ENCODE peak calls at places on chromosomes 2 and 18, in eight cellular contexts. One of them, this sample, is unnamed.

GRCh38 chr2:83342860-83343329 is 1116.2 kb downstream of the SUCLG1 start:
- DNase-seq in D341Med: no peak
- DNase-seq in foreskin melanocyte: no peak
- DNase-seq in osteocyte: no peak
- DNase-seq in NCI-H526: peak
- DNase-seq in epithelial cell of esophagus: no peak
- DNase-seq in mesenteric fat pad: no peak
- DNase-seq in fibroblast of mammary gland: no peak
- DNase-seq in this sample: no peak

GRCh38 chr2:85177031-85177824 is 44.0 kb downstream of the TCF7L1 start:
- DNase-seq in foreskin melanocyte: no peak
- DNase-seq in osteocyte: no peak
- DNase-seq in D341Med: no peak
- DNase-seq in NCI-H526: no peak
- DNase-seq in fibroblast of mammary gland: no peak
- DNase-seq in mesenteric fat pad: no peak
- DNase-seq in epithelial cell of esophagus: no peak
- DNase-seq in this sample: no peak

GRCh38 chr2:112726487-112727190 is 5.8 kb downstream of the NT5DC4 start:
- DNase-seq in osteocyte: peak
- DNase-seq in D341Med: peak
- DNase-seq in foreskin melanocyte: peak
- DNase-seq in NCI-H526: peak
- DNase-seq in epithelial cell of esophagus: peak
- DNase-seq in mesenteric fat pad: peak
- DNase-seq in fibroblast of mammary gland: peak
- DNase-seq in this sample: peak

GRCh38 chr2:101616411-101616810 is 81.1 kb upstream of the MAP4K4 start:
- DNase-seq in epithelial cell of esophagus: no peak
- DNase-seq in mesenteric fat pad: no peak
- DNase-seq in D341Med: no peak
- DNase-seq in osteocyte: no peak
- DNase-seq in NCI-H526: peak
- DNase-seq in fibroblast of mammary gland: no peak
- DNase-seq in foreskin melanocyte: peak
- DNase-seq in this sample: no peak

GRCh38 chr2:2010266-2010665 is 266.0 kb upstream of the PXDN start:
- DNase-seq in NCI-H526: no peak
- DNase-seq in osteocyte: no peak
- DNase-seq in fibroblast of mammary gland: no peak
- DNase-seq in foreskin melanocyte: no peak
- DNase-seq in epithelial cell of esophagus: no peak
- DNase-seq in D341Med: peak
- DNase-seq in mesenteric fat pad: peak
- DNase-seq in this sample: no peak

GRCh38 chr2:102258025-102258385 is 53.4 kb upstream of the IL1RL1 start:
- DNase-seq in epithelial cell of esophagus: no peak
- DNase-seq in fibroblast of mammary gland: no peak
- DNase-seq in mesenteric fat pad: no peak
- DNase-seq in foreskin melanocyte: no peak
- DNase-seq in NCI-H526: no peak
- DNase-seq in D341Med: no peak
- DNase-seq in osteocyte: no peak
- DNase-seq in this sample: no peak

GRCh38 chr2:240429872-240430491 is 5.5 kb upstream of the GPC1 start:
- DNase-seq in osteocyte: peak
- DNase-seq in mesenteric fat pad: peak
- DNase-seq in NCI-H526: peak
- DNase-seq in D341Med: no peak
- DNase-seq in fibroblast of mammary gland: no peak
- DNase-seq in foreskin melanocyte: no peak
- DNase-seq in epithelial cell of esophagus: no peak
- DNase-seq in this sample: no peak

GRCh38 chr2:20577495-20578235 is 73.2 kb downstream of the HS1BP3 start:
- DNase-seq in mesenteric fat pad: no peak
- DNase-seq in osteocyte: no peak
- DNase-seq in epithelial cell of esophagus: peak
- DNase-seq in fibroblast of mammary gland: peak
- DNase-seq in foreskin melanocyte: peak
- DNase-seq in D341Med: no peak
- DNase-seq in NCI-H526: no peak
- DNase-seq in this sample: no peak

GRCh38 chr18:21262244-21262643 is 20.2 kb downstream of the GREB1L start:
- DNase-seq in fibroblast of mammary gland: no peak
- DNase-seq in epithelial cell of esophagus: no peak
- DNase-seq in foreskin melanocyte: no peak
- DNase-seq in mesenteric fat pad: no peak
- DNase-seq in D341Med: no peak
- DNase-seq in NCI-H526: no peak
- DNase-seq in osteocyte: no peak
- DNase-seq in this sample: no peak

GRCh38 chr2:74142340-74142739 is 5.4 kb downstream of the BOLA3 start:
- DNase-seq in D341Med: peak
- DNase-seq in mesenteric fat pad: no peak
- DNase-seq in NCI-H526: peak
- DNase-seq in osteocyte: peak
- DNase-seq in foreskin melanocyte: no peak
- DNase-seq in epithelial cell of esophagus: no peak
- DNase-seq in fibroblast of mammary gland: peak
- DNase-seq in this sample: no peak

GRCh38 chr2:161814008-161814660 is 189.9 kb downstream of the SLC4A10 start:
- DNase-seq in foreskin melanocyte: no peak
- DNase-seq in NCI-H526: no peak
- DNase-seq in osteocyte: no peak
- DNase-seq in fibroblast of mammary gland: no peak
- DNase-seq in D341Med: no peak
- DNase-seq in epithelial cell of esophagus: no peak
- DNase-seq in mesenteric fat pad: no peak
- DNase-seq in this sample: no peak

This sample was measured in neuronal stem cell.